ENCODE peak calls at places on chromosomes 4 and X, in seven cellular contexts. G is HCT116, F is K562, M is HepG2, V is H1, D is SK-N-SH, L is GM12878. S is an unnamed sample.

GRCh38 chr4:139368990-139369389 is 66.7 kb upstream of the NDUFC1 start:
- DNase-seq in G (no peak), F (no peak), M (no peak), V (no peak), D (no peak), L (no peak), S (no peak)

GRCh38 chr4:8118531-8118930 is 40.1 kb downstream of the ABLIM2 start:
- DNase-seq in G (no peak), F (no peak), M (no peak), V (no peak), D (no peak), L (no peak), S (no peak)

GRCh38 chr4:185657699-185658098 is 122.4 kb upstream of the PDLIM3 start:
- DNase-seq in G (no peak), F (no peak), M (no peak), V (no peak), D (peak; percentile 26), L (no peak), S (no peak)

GRCh38 chrX:141175786-141176185 is 1.1 kb downstream of the LDOC1 start:
- DNase-seq in G (no peak), F (no peak), M (no peak), V (no peak), D (no peak), L (no peak), S (no peak)

GRCh38 chr4:88195666-88196365 is 37.4 kb upstream of the ABCG2 start:
- DNase-seq in G (no peak), F (no peak), M (no peak), V (peak; percentile 51), D (no peak), L (no peak), S (no peak)

GRCh38 chrX:115889121-115889890 is 281.2 kb upstream of the AGTR2 start:
- DNase-seq in G (no peak), F (no peak), M (no peak), V (peak; percentile 11), D (no peak), L (no peak), S (no peak)

GRCh38 chr4:106315476-106315967 is 487 bp downstream of the TBCK start:
- DNase-seq in G (no peak), F (no peak), M (peak; percentile 39), V (no peak), D (no peak), L (no peak), S (no peak)

GRCh38 chr4:170134821-170135220 is 45.1 kb upstream of the AADAT start:
- DNase-seq in G (no peak), F (no peak), M (no peak), V (no peak), D (no peak), L (no peak), S (no peak)

GRCh38 chr4:183657564-183657963 is 1.4 kb downstream of the RWDD4 start:
- DNase-seq in G (no peak), F (peak; percentile 11), M (no peak), V (no peak), D (no peak), L (no peak), S (no peak)

GRCh38 chrX:2430265-2430825 is 70.4 kb downstream of the DHRSX start:
- DNase-seq in G (no peak), F (no peak), M (no peak), V (no peak), D (no peak), L (no peak), S (no peak)

GRCh38 chrX:40996886-40997530 is 88.2 kb upstream of the USP9X start:
- DNase-seq in G (peak; percentile 42), F (peak; percentile 73), M (peak; percentile 70), V (no peak), D (peak; percentile 44), L (no peak), S (no peak)

GRCh38 chr4:182215171-182215570 is 28.0 kb upstream of the TENM3 start:
- DNase-seq in G (no peak), F (no peak), M (no peak), V (no peak), D (no peak), L (no peak), S (no peak)

GRCh38 chr4:182216005-182216404 is 27.2 kb upstream of the TENM3 start:
- DNase-seq in G (no peak), F (no peak), M (no peak), V (no peak), D (no peak), L (no peak), S (no peak)

GRCh38 chr4:182208651-182209050 is 34.6 kb upstream of the TENM3 start:
- DNase-seq in G (no peak), F (no peak), M (no peak), V (no peak), D (no peak), L (no peak), S (no peak)

GRCh38 chr4:182213024-182213423 is 30.2 kb upstream of the TENM3 start:
- DNase-seq in G (no peak), F (no peak), M (no peak), V (no peak), D (no peak), L (no peak), S (no peak)

GRCh38 chr4:182212211-182212761 is 30.9 kb upstream of the TENM3 start:
- DNase-seq in G (no peak), F (no peak), M (no peak), V (no peak), D (peak; percentile 77), L (no peak), S (no peak)
- TF ChIP-seq SIN3A in G (no peak), F (no peak), M (no peak), V (no peak), D (no peak), L (no peak), S (no peak)

GRCh38 chrX:47583240-47583861 is 1.1 kb downstream of the TIMP1 start:
- DNase-seq in G (no peak), F (no peak), M (no peak), V (no peak), D (no peak), L (no peak), S (no peak)

GRCh38 chrX:47585273-47585672 is 3.0 kb downstream of the TIMP1 start:
- DNase-seq in G (no peak), F (no peak), M (no peak), V (no peak), D (no peak), L (no peak), S (no peak)

GRCh38 chrX:47587091-47587891 is 5.1 kb downstream of the TIMP1 start:
- DNase-seq in G (no peak), F (no peak), M (no peak), V (no peak), D (no peak), L (no peak), S (no peak)

GRCh38 chrX:47586043-47586787 is 4.0 kb downstream of the TIMP1 start:
- DNase-seq in G (no peak), F (no peak), M (no peak), V (no peak), D (no peak), L (no peak), S (no peak)

DNA sequence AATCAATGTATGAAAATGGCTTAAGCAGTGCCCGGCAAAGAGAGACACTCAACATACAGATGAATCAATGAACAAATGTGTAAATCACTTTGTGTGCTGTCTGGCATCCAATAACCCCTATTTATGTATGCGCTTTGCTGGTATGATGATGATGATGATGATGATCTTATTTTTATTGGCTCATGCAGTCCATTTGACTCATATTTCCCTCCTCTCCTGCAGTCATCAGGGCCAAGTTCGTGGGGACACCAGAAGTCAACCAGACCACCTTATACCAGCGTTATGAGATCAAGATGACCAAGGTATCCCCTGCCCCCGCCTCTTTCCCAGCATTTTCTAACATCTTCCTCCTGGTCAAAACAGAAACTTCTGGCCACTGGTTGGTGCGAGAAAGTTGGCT is 2.5 kb downstream of the TIMP1 start:
- DNase-seq in G (no peak), F (no peak), M (no peak), V (no peak), D (no peak), L (no peak), S (no peak)
- H3K4me3 ChIP-seq in G (no peak overlapping the region), F (no peak overlapping the region), M (no peak overlapping the region), V (no peak overlapping the region), D (no peak overlapping the region), L (no peak overlapping the region), S (no peak overlapping the region)

GRCh38 chrX:78946178-78946896 is 1.1 kb downstream of the P2RY10 start:
- DNase-seq in G (no peak), F (no peak), M (no peak), V (no peak), D (no peak), L (no peak), S (no peak)
- TF ChIP-seq SIN3A in G (no peak), F (no peak), M (no peak), V (no peak), D (no peak), L (no peak), S (no peak)

GRCh38 chrX:101931494-101932248 is at the start of gene ZMAT1:
- DNase-seq in G (peak; percentile 77), F (peak; percentile 80), M (peak; percentile 39), V (peak; percentile 82), D (peak; percentile 82), L (peak; percentile 21), S (peak; percentile 80)

GRCh38 chrX:101931104-101931493 is 728 bp downstream of the ZMAT1 start:
- DNase-seq in G (no peak), F (no peak), M (no peak), V (no peak), D (peak; percentile 23), L (no peak), S (no peak)

GRCh38 chrX:101932249-101932570 is 383 bp upstream of the ZMAT1 start:
- DNase-seq in G (no peak), F (no peak), M (no peak), V (no peak), D (no peak), L (no peak), S (no peak)
- H3K4me3 ChIP-seq in G (no peak overlapping the region), F (peak overlapping the region; percentile 48), M (peak overlapping the region; percentile 41), V (no peak overlapping the region), D (no peak overlapping the region), L (no peak overlapping the region), S (peak overlapping the region; percentile 61)

S was measured in Panc1.